ENCODE peak calls at places on chromosomes 2 and 18, in five cellular contexts. G is choroid plexus epithelial cell; A is HFFc6; H is CD8-positive, alpha-beta T cell; X is neural progenitor cell. U is an unnamed sample.

GRCh38 chr18:50091495-50092249 is 103.3 kb downstream of the MYO5B start:
- DNase-seq in G (no peak), X (no peak), A (no peak), H (no peak), U (no peak)

GRCh38 chr2:207437857-207438166 is 92.0 kb upstream of the CREB1 start:
- DNase-seq in X (no peak), H (no peak), G (no peak), A (no peak), U (no peak)

GRCh38 chr2:134771313-134771801 is 52.6 kb upstream of the TMEM163 start:
- DNase-seq in A (no peak), G (no peak), X (no peak), H (no peak), U (no peak)

GRCh38 chr2:216426166-216426777 is 14.0 kb downstream of the SMARCAL1 start:
- DNase-seq in G (peak; percentile 7), X (no peak), A (peak; percentile 76), H (no peak), U (no peak)

GRCh38 chr2:240432820-240433801 is 2.4 kb upstream of the GPC1 start:
- DNase-seq in G (no peak), H (no peak), X (no peak), A (no peak), U (no peak)

GRCh38 chr2:10520154-10520553 is 72.0 kb upstream of the ODC1 start:
- DNase-seq in X (no peak), A (no peak), G (no peak), H (peak; percentile 0), U (no peak)

GRCh38 chr2:199707584-199708185 is 143.3 kb downstream of the FTCDNL1 start:
- DNase-seq in G (no peak), H (no peak), X (no peak), A (no peak), U (peak; percentile 6)

GRCh38 chr2:45380131-45380836 is 230.8 kb downstream of the SRBD1 start:
- DNase-seq in A (peak; percentile 30), H (no peak), X (no peak), G (no peak), U (no peak)

GRCh38 chr2:64727843-64728463 is 74.2 kb upstream of the SERTAD2 start:
- DNase-seq in G (no peak), A (no peak), X (peak; percentile 44), H (no peak), U (no peak)

GRCh38 chr2:219205981-219206441 is 571 bp upstream of the ZFAND2B start:
- DNase-seq in G (no peak), X (no peak), H (no peak), A (peak; percentile 8), U (no peak)

GRCh38 chr2:127516031-127516430 is 10.3 kb downstream of the IWS1 start:
- DNase-seq in X (no peak), A (peak; percentile 12), H (no peak), G (peak; percentile 39), U (no peak)

GRCh38 chr18:39435986-39436385 is 1870.4 kb upstream of the CELF4 start:
- DNase-seq in X (no peak), H (no peak), A (no peak), G (no peak), U (no peak)

GRCh38 chr2:169452080-169452479 is 27.2 kb upstream of the BBS5 start:
- DNase-seq in G (peak; percentile 75), A (peak; percentile 9), H (no peak), X (peak; percentile 58), U (no peak)

GRCh38 chr2:134705861-134706586 is 12.8 kb downstream of the TMEM163 start:
- DNase-seq in G (no peak), H (no peak), X (peak; percentile 50), A (no peak), U (no peak)

GRCh38 chr2:157839162-157839801 is 36.8 kb downstream of the ACVR1 start:
- DNase-seq in H (no peak), G (peak; percentile 81), A (peak; percentile 61), X (peak; percentile 95), U (no peak)

GRCh38 chr2:133657591-133657990 is 89.3 kb upstream of the NCKAP5 start:
- DNase-seq in H (no peak), G (peak; percentile 82), X (no peak), A (no peak), U (no peak)

GRCh38 chr2:237060518-237061312 is 25.0 kb upstream of the COPS8 start:
- DNase-seq in X (peak; percentile 82), G (peak; percentile 86), H (peak; percentile 11), A (peak; percentile 53), U (peak; percentile 26)

GRCh38 chr18:65352183-65352582 is 398.6 kb upstream of the CDH7 start:
- DNase-seq in H (no peak), A (no peak), X (no peak), G (no peak), U (no peak)

GRCh38 chr2:9815844-9816279 is 27.4 kb upstream of the TAF1B start:
- DNase-seq in A (no peak), X (no peak), H (no peak), G (no peak), U (no peak)

GRCh38 chr2:42110287-42110973 is 58.7 kb upstream of the EML4 start:
- DNase-seq in X (no peak), H (no peak), A (no peak), G (peak; percentile 76), U (no peak)

GRCh38 chr2:84963692-84964405 is 7.1 kb upstream of the KCMF1 start:
- DNase-seq in H (no peak), G (peak; percentile 93), A (peak; percentile 90), X (no peak), U (peak; percentile 86)

GRCh38 chr18:22977847-22978701 is 44.9 kb downstream of the RBBP8 start:
- DNase-seq in X (no peak), A (peak; percentile 78), G (peak; percentile 87), H (no peak), U (no peak)

GRCh38 chr2:197939787-197940186 is 135.4 kb downstream of the PLCL1 start:
- DNase-seq in G (no peak), X (no peak), H (no peak), A (no peak), U (no peak)

GRCh38 chr2:36477744-36478143 is 120.2 kb downstream of the FEZ2 start:
- DNase-seq in H (no peak), X (no peak), G (no peak), A (no peak), U (peak; percentile 75)

GRCh38 chr2:60560734-60561649 is 7.5 kb upstream of the BCL11A start:
- DNase-seq in G (peak; percentile 61), A (peak; percentile 35), H (no peak), X (peak; percentile 56), U (no peak)

GRCh38 chr2:191255756-191256312 is 10.6 kb downstream of the MYO1B start:
- DNase-seq in H (no peak), A (no peak), G (no peak), X (no peak), U (no peak)

GRCh38 chr2:175595139-175595538 is 406.9 kb downstream of the LNPK start:
- DNase-seq in G (no peak), A (no peak), X (no peak), H (no peak), U (no peak)

GRCh38 chr2:110101280-110101844 is 14.3 kb downstream of the MALL start:
- DNase-seq in X (no peak), H (no peak), A (peak; percentile 100), G (peak; percentile 98), U (no peak)

GRCh38 chr18:23593720-23594119 is 7.4 kb upstream of the NPC1 start:
- DNase-seq in H (no peak), G (peak; percentile 80), X (no peak), A (peak; percentile 93), U (peak; percentile 33)

GRCh38 chr2:113337809-113338208 is 59.1 kb upstream of the PAX8 start:
- DNase-seq in H (no peak), X (no peak), A (no peak), G (no peak), U (no peak)

GRCh38 chr2:54942373-54942772 is 107.9 kb downstream of the RTN4 start:
- DNase-seq in H (peak; percentile 16), A (no peak), X (no peak), G (no peak), U (no peak)

GRCh38 chr2:203484266-203485112 is 50.6 kb downstream of the RAPH1 start:
- DNase-seq in G (peak; percentile 57), H (peak; percentile 48), A (peak; percentile 49), X (peak; percentile 50), U (peak; percentile 20)

GRCh38 chr2:179262077-179262660 is 2.5 kb downstream of the SESTD1 start:
- DNase-seq in H (no peak), A (no peak), G (no peak), X (no peak), U (no peak)

GRCh38 chr2:219552382-219553167 is 8.7 kb downstream of the TMEM198 start:
- DNase-seq in A (peak; percentile 48), X (peak; percentile 94), H (peak; percentile 80), G (peak; percentile 77), U (peak; percentile 45)

GRCh38 chr2:35454966-35455638 is 900.5 kb upstream of the CRIM1 start:
- DNase-seq in X (no peak), H (no peak), G (peak; percentile 16), A (no peak), U (no peak)
- TF ChIP-seq CTCF in X (peak; percentile 17), H (no peak), G (peak; percentile 44), A (no peak), U (no peak)

DNA sequence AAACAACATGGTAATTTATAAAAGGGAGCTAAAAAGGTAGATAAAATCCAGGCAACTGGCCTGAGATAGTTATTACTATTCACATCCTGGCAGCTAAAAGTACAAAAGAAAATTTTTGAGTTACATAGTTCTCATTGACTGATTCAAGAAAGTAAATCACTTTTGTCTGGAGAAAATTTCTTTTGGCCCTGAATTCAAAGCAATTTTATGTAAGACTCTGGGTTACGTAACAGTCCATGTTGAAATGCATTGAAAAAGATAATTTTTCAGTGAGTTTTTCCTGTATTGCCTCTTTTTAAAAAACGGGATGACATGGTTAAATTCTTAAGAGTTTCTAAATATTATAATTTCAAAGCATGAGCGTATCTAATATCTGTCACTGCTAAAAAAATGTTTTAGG is 72.6 kb downstream of the ANKRD12 start:
- DNase-seq in X (no peak), H (no peak), A (no peak), G (peak; percentile 48), U (peak; percentile 35)
- TF ChIP-seq CTCF in X (no peak), H (no peak), A (no peak), G (no peak), U (no peak)

DNA sequence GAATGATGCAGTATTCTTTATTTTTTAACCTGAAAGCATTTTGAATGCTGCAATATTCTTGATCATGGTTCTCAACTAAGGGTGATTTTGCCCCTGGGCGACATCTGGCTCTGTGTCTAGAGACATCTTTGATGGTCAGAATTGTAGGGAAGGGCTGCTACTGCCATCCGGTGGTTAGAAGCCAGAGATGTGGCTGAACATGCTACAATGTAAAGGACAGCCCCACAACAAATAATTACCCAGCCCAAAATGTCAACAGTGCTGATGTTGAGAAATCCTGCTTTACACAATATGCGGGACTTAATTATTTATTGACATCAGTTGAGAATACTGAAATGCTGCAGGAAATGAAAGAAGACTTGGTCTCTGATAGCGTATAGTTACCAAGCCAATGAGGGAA is 37.5 kb upstream of the SERPINB2 start:
- DNase-seq in H (no peak), G (peak; percentile 51), A (peak; percentile 49), X (peak; percentile 60), U (peak; percentile 88)
- TF ChIP-seq CTCF in H (no peak), G (peak; percentile 79), A (peak; percentile 81), X (peak; percentile 65), U (peak; percentile 68)

DNA sequence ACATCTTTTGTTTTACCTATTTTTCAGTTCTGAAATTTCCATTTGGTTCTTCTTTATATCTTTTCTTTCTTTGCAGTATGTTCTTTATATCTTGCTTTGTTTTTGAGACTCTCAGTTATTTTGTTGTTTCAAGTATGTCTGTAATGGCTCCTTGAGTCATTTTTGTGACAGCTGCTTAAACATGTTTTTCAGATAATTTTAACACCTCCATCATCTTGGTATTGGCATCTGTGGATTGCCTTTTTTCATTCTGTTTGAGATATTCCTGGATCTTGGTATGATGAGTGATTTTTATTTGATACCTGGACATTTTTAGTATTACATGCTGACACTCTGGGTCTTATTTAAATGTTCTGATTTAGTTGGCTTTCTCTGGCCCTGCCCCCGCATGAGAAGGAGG is 89.5 kb downstream of the NCOA1 start:
- DNase-seq in H (no peak), A (no peak), G (no peak), X (no peak), U (no peak)
- TF ChIP-seq CTCF in H (no peak), A (no peak), G (no peak), X (no peak), U (no peak)

U was measured in HL-60.